ENCODE peak calls at places on chromosomes 4 and X, in eight cellular contexts. One of them, this sample, is unnamed. For H3K4me1 and H4K20me1, the result is how much of the 10 kb centered on the place peaks cover.

GRCh38 chr4:14193601-14194000 is 566.1 kb upstream of the BOD1L1 start:
- DNase-seq in HCT116: no peak
- DNase-seq in neural progenitor cell: no peak
- DNase-seq in GM23338: no peak
- DNase-seq in hepatocyte: no peak
- DNase-seq in MM.1S: no peak
- DNase-seq in GM23248: peak
- DNase-seq in PC-3: no peak
- DNase-seq in this sample: no peak

GRCh38 chr4:88759039-88759631 is 61.5 kb upstream of the NAP1L5 start:
- DNase-seq in hepatocyte: peak
- DNase-seq in HCT116: no peak
- DNase-seq in MM.1S: no peak
- DNase-seq in neural progenitor cell: peak
- DNase-seq in PC-3: no peak
- DNase-seq in GM23338: peak
- DNase-seq in GM23248: peak
- DNase-seq in this sample: no peak

GRCh38 chr4:3198906-3199305 is 50.1 kb upstream of the MSANTD1 start:
- DNase-seq in MM.1S: no peak
- DNase-seq in PC-3: no peak
- DNase-seq in GM23338: no peak
- DNase-seq in HCT116: no peak
- DNase-seq in hepatocyte: no peak
- DNase-seq in neural progenitor cell: no peak
- DNase-seq in GM23248: no peak
- DNase-seq in this sample: no peak

GRCh38 chrX:130165181-130165702 is 399 bp downstream of the AIFM1 start:
- DNase-seq in hepatocyte: no peak
- DNase-seq in GM23248: peak
- DNase-seq in GM23338: no peak
- DNase-seq in HCT116: no peak
- DNase-seq in MM.1S: no peak
- DNase-seq in neural progenitor cell: no peak
- DNase-seq in PC-3: no peak
- DNase-seq in this sample: no peak

GRCh38 chrX:23478056-23478455 is 143.4 kb downstream of the PTCHD1 start:
- DNase-seq in PC-3: peak
- DNase-seq in MM.1S: no peak
- DNase-seq in GM23248: peak
- DNase-seq in GM23338: no peak
- DNase-seq in hepatocyte: no peak
- DNase-seq in neural progenitor cell: no peak
- DNase-seq in HCT116: no peak
- DNase-seq in this sample: no peak

GRCh38 chr4:127782275-127783025 is at the start of gene HSPA4L:
- DNase-seq in PC-3: peak
- DNase-seq in GM23248: peak
- DNase-seq in hepatocyte: peak
- DNase-seq in neural progenitor cell: peak
- DNase-seq in GM23338: peak
- DNase-seq in HCT116: peak
- DNase-seq in MM.1S: peak
- DNase-seq in this sample: peak

GRCh38 chr4:825063-825968 is 613 bp downstream of the CPLX1 start:
- DNase-seq in neural progenitor cell: peak
- DNase-seq in HCT116: no peak
- DNase-seq in MM.1S: no peak
- DNase-seq in PC-3: no peak
- DNase-seq in hepatocyte: peak
- DNase-seq in GM23248: peak
- DNase-seq in GM23338: peak
- DNase-seq in this sample: no peak

GRCh38 chr4:4762909-4763814 is 96.3 kb upstream of the MSX1 start:
- DNase-seq in HCT116: peak
- DNase-seq in MM.1S: peak
- DNase-seq in PC-3: peak
- DNase-seq in GM23338: peak
- DNase-seq in GM23248: peak
- DNase-seq in neural progenitor cell: peak
- DNase-seq in hepatocyte: peak
- DNase-seq in this sample: no peak

GRCh38 chr4:156673483-156673882 is 298.1 kb downstream of the PDGFC start:
- DNase-seq in GM23338: no peak
- DNase-seq in GM23248: peak
- DNase-seq in hepatocyte: no peak
- DNase-seq in HCT116: no peak
- DNase-seq in neural progenitor cell: no peak
- DNase-seq in PC-3: peak
- DNase-seq in MM.1S: no peak
- DNase-seq in this sample: no peak

GRCh38 chr4:183289688-183290087 is 30.4 kb downstream of the CLDN22 start:
- DNase-seq in MM.1S: no peak
- DNase-seq in GM23338: peak
- DNase-seq in hepatocyte: no peak
- DNase-seq in neural progenitor cell: no peak
- DNase-seq in HCT116: no peak
- DNase-seq in GM23248: peak
- DNase-seq in PC-3: no peak
- DNase-seq in this sample: peak

GRCh38 chr4:42642136-42642797 is 14.6 kb downstream of the ATP8A1 start:
- DNase-seq in GM23248: no peak
- DNase-seq in hepatocyte: no peak
- DNase-seq in PC-3: peak
- DNase-seq in HCT116: no peak
- DNase-seq in GM23338: no peak
- DNase-seq in neural progenitor cell: no peak
- DNase-seq in MM.1S: no peak
- DNase-seq in this sample: no peak

GRCh38 chr4:169311643-169312365 is 41.0 kb upstream of the SH3RF1 start:
- DNase-seq in MM.1S: peak
- DNase-seq in PC-3: peak
- DNase-seq in GM23338: peak
- DNase-seq in hepatocyte: peak
- DNase-seq in GM23248: peak
- DNase-seq in neural progenitor cell: peak
- DNase-seq in HCT116: peak
- DNase-seq in this sample: peak

GRCh38 chrX:48919947-48920712 is 1.3 kb upstream of the PIM2 start:
- DNase-seq in hepatocyte: no peak
- DNase-seq in PC-3: no peak
- DNase-seq in GM23338: no peak
- DNase-seq in MM.1S: no peak
- DNase-seq in HCT116: no peak
- DNase-seq in neural progenitor cell: no peak
- DNase-seq in GM23248: no peak
- DNase-seq in this sample: peak

DNA sequence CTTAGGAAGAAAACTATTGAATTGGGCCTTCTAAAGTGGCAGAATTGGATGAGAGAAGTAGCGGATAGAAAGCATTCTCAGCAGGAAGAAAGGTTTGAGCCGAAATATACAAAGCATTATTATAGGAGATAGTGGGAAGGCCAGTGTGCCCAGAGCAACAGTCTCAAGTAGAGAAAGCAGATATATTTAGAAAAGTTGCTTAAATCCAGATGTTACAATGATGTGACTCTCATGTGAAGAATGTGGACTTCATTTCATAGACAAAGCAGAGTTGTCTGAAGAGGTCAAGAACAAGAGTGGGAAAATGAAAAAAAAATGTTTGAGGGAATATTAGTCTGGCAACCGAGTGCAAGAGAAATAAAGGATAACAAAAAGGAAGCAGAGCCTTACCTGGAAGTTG is 66.9 kb downstream of the SYNPO2 start:
- DNase-seq in PC-3: no peak
- DNase-seq in HCT116: no peak
- DNase-seq in hepatocyte: no peak
- DNase-seq in MM.1S: no peak
- DNase-seq in GM23248: peak
- DNase-seq in GM23338: no peak
- DNase-seq in neural progenitor cell: no peak
- DNase-seq in this sample: no peak
- H3K4me1 ChIP-seq in PC-3: under half
- H3K4me1 ChIP-seq in HCT116: under half
- H3K4me1 ChIP-seq in hepatocyte: under half
- H3K4me1 ChIP-seq in MM.1S: under half
- H3K4me1 ChIP-seq in GM23248: under half
- H3K4me1 ChIP-seq in GM23338: under half
- H3K4me1 ChIP-seq in neural progenitor cell: under half
- H3K4me1 ChIP-seq in this sample: under half

GRCh38 chr4:10753856-10754384 is 69.4 kb upstream of the CLNK start:
- DNase-seq in GM23338: no peak
- DNase-seq in HCT116: no peak
- DNase-seq in MM.1S: no peak
- DNase-seq in hepatocyte: no peak
- DNase-seq in PC-3: no peak
- DNase-seq in GM23248: no peak
- DNase-seq in neural progenitor cell: no peak
- DNase-seq in this sample: no peak
- TF ChIP-seq EZH2phosphoT487 in GM23338: no peak
- TF ChIP-seq EZH2phosphoT487 in HCT116: no peak
- TF ChIP-seq EZH2phosphoT487 in MM.1S: no peak
- TF ChIP-seq EZH2phosphoT487 in hepatocyte: no peak
- TF ChIP-seq EZH2phosphoT487 in PC-3: no peak
- TF ChIP-seq EZH2phosphoT487 in GM23248: no peak
- TF ChIP-seq EZH2phosphoT487 in neural progenitor cell: no peak
- TF ChIP-seq EZH2phosphoT487 in this sample: no peak

GRCh38 chrX:118219866-118220265 is 103.3 kb upstream of the KLHL13 start:
- DNase-seq in neural progenitor cell: no peak
- DNase-seq in GM23248: no peak
- DNase-seq in GM23338: no peak
- DNase-seq in MM.1S: no peak
- DNase-seq in hepatocyte: no peak
- DNase-seq in HCT116: no peak
- DNase-seq in PC-3: no peak
- DNase-seq in this sample: no peak

GRCh38 chrX:118220509-118220908 is 103.9 kb upstream of the KLHL13 start:
- DNase-seq in MM.1S: no peak
- DNase-seq in HCT116: no peak
- DNase-seq in hepatocyte: no peak
- DNase-seq in GM23338: no peak
- DNase-seq in GM23248: no peak
- DNase-seq in PC-3: no peak
- DNase-seq in neural progenitor cell: no peak
- DNase-seq in this sample: no peak

GRCh38 chrX:118218079-118218478 is 101.5 kb upstream of the KLHL13 start:
- DNase-seq in HCT116: no peak
- DNase-seq in MM.1S: no peak
- DNase-seq in GM23338: no peak
- DNase-seq in GM23248: no peak
- DNase-seq in neural progenitor cell: no peak
- DNase-seq in PC-3: no peak
- DNase-seq in hepatocyte: no peak
- DNase-seq in this sample: no peak

GRCh38 chrX:118221257-118221656 is 104.6 kb upstream of the KLHL13 start:
- DNase-seq in HCT116: no peak
- DNase-seq in PC-3: no peak
- DNase-seq in GM23338: no peak
- DNase-seq in neural progenitor cell: no peak
- DNase-seq in hepatocyte: no peak
- DNase-seq in MM.1S: no peak
- DNase-seq in GM23248: no peak
- DNase-seq in this sample: no peak

DNA sequence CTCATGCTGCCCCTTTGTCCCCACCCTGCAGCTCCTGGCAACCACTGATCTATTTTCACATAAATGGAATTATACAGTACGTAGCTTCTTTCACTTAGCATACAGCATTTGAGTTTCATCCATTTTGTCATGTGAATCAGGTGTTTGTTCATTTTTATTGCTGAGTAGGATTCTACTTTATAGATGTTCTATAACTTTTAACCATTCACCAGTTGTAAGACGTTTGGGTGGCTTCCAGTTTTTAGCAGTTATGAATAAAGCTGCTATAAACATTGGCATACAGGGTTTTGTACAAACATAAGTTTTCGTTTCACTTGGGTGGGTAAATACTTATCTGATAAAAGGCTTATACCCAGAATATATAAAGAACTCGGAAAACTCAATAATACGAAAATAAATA is 102.3 kb upstream of the KLHL13 start:
- DNase-seq in MM.1S: no peak
- DNase-seq in neural progenitor cell: no peak
- DNase-seq in GM23248: no peak
- DNase-seq in PC-3: no peak
- DNase-seq in hepatocyte: no peak
- DNase-seq in GM23338: no peak
- DNase-seq in HCT116: no peak
- DNase-seq in this sample: no peak
- H4K20me1 ChIP-seq in MM.1S: under half
- H4K20me1 ChIP-seq in neural progenitor cell: under half
- H4K20me1 ChIP-seq in GM23248: under half
- H4K20me1 ChIP-seq in PC-3: under half
- H4K20me1 ChIP-seq in hepatocyte: under half
- H4K20me1 ChIP-seq in GM23338: under half
- H4K20me1 ChIP-seq in HCT116: under half
- H4K20me1 ChIP-seq in this sample: under half

GRCh38 chr4:56148428-56148827 is 199.7 kb downstream of the CEP135 start:
- DNase-seq in HCT116: no peak
- DNase-seq in hepatocyte: no peak
- DNase-seq in PC-3: no peak
- DNase-seq in neural progenitor cell: no peak
- DNase-seq in GM23248: peak
- DNase-seq in MM.1S: no peak
- DNase-seq in GM23338: no peak
- DNase-seq in this sample: no peak

GRCh38 chr4:56146956-56147355 is 198.2 kb downstream of the CEP135 start:
- DNase-seq in MM.1S: no peak
- DNase-seq in GM23248: no peak
- DNase-seq in GM23338: no peak
- DNase-seq in HCT116: no peak
- DNase-seq in PC-3: no peak
- DNase-seq in neural progenitor cell: no peak
- DNase-seq in hepatocyte: no peak
- DNase-seq in this sample: no peak

GRCh38 chr4:56142088-56142487 is 193.3 kb downstream of the CEP135 start:
- DNase-seq in HCT116: no peak
- DNase-seq in hepatocyte: no peak
- DNase-seq in GM23248: no peak
- DNase-seq in GM23338: no peak
- DNase-seq in PC-3: no peak
- DNase-seq in MM.1S: no peak
- DNase-seq in neural progenitor cell: no peak
- DNase-seq in this sample: no peak

GRCh38 chr4:56149601-56150000 is 200.9 kb downstream of the CEP135 start:
- DNase-seq in GM23338: no peak
- DNase-seq in HCT116: no peak
- DNase-seq in hepatocyte: no peak
- DNase-seq in PC-3: no peak
- DNase-seq in MM.1S: no peak
- DNase-seq in neural progenitor cell: no peak
- DNase-seq in GM23248: peak
- DNase-seq in this sample: no peak

DNA sequence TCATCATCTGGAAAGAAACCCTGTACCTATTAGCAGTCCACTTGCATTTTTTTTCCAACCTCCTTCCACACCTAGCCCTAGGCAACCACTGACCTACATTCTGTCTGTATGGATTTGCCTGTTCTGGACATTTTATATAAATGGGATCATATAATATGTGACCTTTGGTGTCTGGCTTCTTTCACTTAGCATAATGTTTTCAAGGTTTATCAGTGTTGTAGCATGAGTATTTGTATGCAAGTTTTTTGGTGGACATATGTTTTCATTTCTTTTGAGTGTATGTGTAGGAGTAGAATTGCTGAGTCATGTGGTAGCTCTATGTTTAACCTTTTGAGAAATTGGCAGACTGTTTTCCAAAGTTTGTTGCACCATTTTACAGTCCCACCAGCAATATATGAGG is 198.6 kb downstream of the CEP135 start:
- DNase-seq in MM.1S: no peak
- DNase-seq in PC-3: no peak
- DNase-seq in GM23248: peak
- DNase-seq in neural progenitor cell: no peak
- DNase-seq in GM23338: no peak
- DNase-seq in HCT116: no peak
- DNase-seq in hepatocyte: no peak
- DNase-seq in this sample: no peak
- H3K4me1 ChIP-seq in MM.1S: under half
- H3K4me1 ChIP-seq in PC-3: under half
- H3K4me1 ChIP-seq in GM23248: under half
- H3K4me1 ChIP-seq in neural progenitor cell: under half
- H3K4me1 ChIP-seq in GM23338: under half
- H3K4me1 ChIP-seq in HCT116: under half
- H3K4me1 ChIP-seq in hepatocyte: under half
- H3K4me1 ChIP-seq in this sample: under half